ENCODE peak calls at places on chromosome 10, in five cellular contexts. M, H, L, D and A are unnamed samples.

GRCh38 chr10:19915816-19916215 is 99.6 kb downstream of the PLXDC2 start:
- DNase-seq in H (no peak), D (no peak), L (no peak), M (no peak), A (no peak)

GRCh38 chr10:77619964-77620703 is 17.5 kb downstream of the KCNMA1 start:
- DNase-seq in M (no peak), D (no peak), H (no peak), L (no peak), A (no peak)

GRCh38 chr10:89062861-89063260 is 72.3 kb downstream of the FAS start:
- DNase-seq in L (no peak), D (peak), M (no peak), H (no peak), A (no peak)

GRCh38 chr10:97279121-97279815 is 13.2 kb downstream of the ARHGAP19 start:
- DNase-seq in L (no peak), M (no peak), D (peak), H (no peak), A (no peak)

GRCh38 chr10:84613336-84614021 is 285.1 kb downstream of the CCSER2 start:
- DNase-seq in L (peak), H (peak), D (peak), M (no peak), A (no peak)

GRCh38 chr10:98253499-98253898 is 14.5 kb downstream of the LOXL4 start:
- DNase-seq in H (no peak), L (no peak), M (no peak), D (no peak), A (no peak)

GRCh38 chr10:11716704-11717103 is 25.5 kb upstream of the ECHDC3 start:
- DNase-seq in H (no peak), L (no peak), M (no peak), D (no peak), A (no peak)

GRCh38 chr10:44030132-44030531 is 354.8 kb downstream of the CXCL12 start:
- DNase-seq in H (peak), L (no peak), M (no peak), D (no peak), A (no peak)

GRCh38 chr10:30873408-30873807 is 158.3 kb downstream of the ZNF438 start:
- DNase-seq in L (no peak), H (no peak), D (no peak), M (no peak), A (no peak)

GRCh38 chr10:31319602-31320178 is 674 bp downstream of the ZEB1 start:
- DNase-seq in H (peak), D (peak), L (no peak), M (no peak), A (no peak)

GRCh38 chr10:33005322-33006282 is 47.6 kb upstream of the ITGB1 start:
- DNase-seq in M (peak), D (peak), H (peak), L (peak), A (no peak)

GRCh38 chr10:86715156-86715795 is 41.1 kb upstream of the BMPR1A start:
- DNase-seq in L (no peak), M (no peak), H (no peak), D (no peak), A (no peak)

GRCh38 chr10:76647276-76647675 is 990.3 kb downstream of the KCNMA1 start:
- DNase-seq in L (no peak), H (no peak), D (peak), M (no peak), A (no peak)

GRCh38 chr10:25818751-25819150 is 115.3 kb upstream of the MYO3A start:
- DNase-seq in L (no peak), M (no peak), H (no peak), D (no peak), A (no peak)

GRCh38 chr10:29784175-29784773 is 149.5 kb upstream of the SVIL start:
- DNase-seq in M (peak), D (peak), L (no peak), H (no peak), A (no peak)

GRCh38 chr10:60208676-60209269 is 180.9 kb downstream of the ANK3 start:
- DNase-seq in L (no peak), M (no peak), D (peak), H (no peak), A (no peak)

GRCh38 chr10:69800109-69800508 is 1.6 kb upstream of the COL13A1 start:
- DNase-seq in H (peak), L (peak), M (no peak), D (peak), A (no peak)
- TF ChIP-seq CTCF in H (no peak), L (peak), M (peak), D (peak), A (no peak)

GRCh38 chr10:63822496-63822895 is 301.3 kb downstream of the REEP3 start:
- DNase-seq in L (no peak), M (no peak), H (no peak), D (no peak), A (no peak)

GRCh38 chr10:63825111-63825510 is 303.9 kb downstream of the REEP3 start:
- DNase-seq in M (no peak), L (no peak), D (peak), H (no peak), A (no peak)

GRCh38 chr10:63825766-63826165 is 304.6 kb downstream of the REEP3 start:
- DNase-seq in M (no peak), H (no peak), L (no peak), D (no peak), A (no peak)

DNA sequence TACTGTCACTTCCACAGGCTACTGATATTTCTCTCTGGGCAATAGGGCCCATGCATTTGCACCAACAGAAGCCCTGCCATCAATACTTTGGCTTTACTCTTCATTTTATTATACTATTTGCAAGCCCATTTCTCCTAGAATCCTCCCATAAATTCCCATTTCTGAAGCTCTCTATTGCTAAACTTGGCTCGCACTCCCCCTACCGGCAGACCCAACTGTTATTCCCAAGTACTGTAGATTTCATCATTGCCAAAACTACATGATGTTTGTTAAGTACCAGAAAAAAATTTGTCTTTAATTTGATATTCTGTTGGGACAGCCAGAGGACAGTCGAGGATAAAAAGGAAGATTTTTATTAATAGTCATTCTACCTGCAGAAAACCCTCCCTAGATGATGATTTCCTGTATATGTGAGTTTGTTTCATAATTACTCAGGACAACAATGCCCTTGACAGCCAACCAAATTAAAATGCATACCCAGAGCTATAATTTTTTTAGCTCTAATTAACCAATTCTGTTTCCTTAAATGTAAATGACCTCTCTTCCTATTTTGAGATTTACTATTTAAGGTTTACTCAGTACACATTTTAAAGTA is 298.6 kb downstream of the REEP3 start:
- DNase-seq in M (peak), L (peak), D (peak), H (peak), A (no peak)
- TF ChIP-seq CTCF in M (peak), L (peak), D (peak), H (peak), A (no peak)

GRCh38 chr10:119538632-119539358 is 3.7 kb downstream of the RGS10 start:
- DNase-seq in D (peak), M (peak), H (no peak), L (no peak), A (no peak)
- TF ChIP-seq CTCF in D (peak), M (no peak), H (peak), L (no peak), A (no peak)

GRCh38 chr10:117449636-117450035 is 74.4 kb upstream of the PDZD8 start:
- DNase-seq in L (no peak), H (no peak), D (peak), M (no peak), A (no peak)
- TF ChIP-seq CTCF in L (no peak), H (no peak), D (peak), M (no peak), A (no peak)

GRCh38 chr10:111511751-111512150 is 434.9 kb downstream of the ADRA2A start:
- DNase-seq in D (no peak), L (peak), M (no peak), H (no peak), A (no peak)
- TF ChIP-seq CTCF in D (no peak), L (no peak), M (no peak), H (no peak), A (no peak)